ENCODE peak calls at places on chromosomes 13 and 19, in ten cellular contexts. One of them, this sample, is unnamed.

GRCh38 chr19:17743874-17744273 is 7.4 kb upstream of the FCHO1 start:
- DNase-seq in DMS153: no peak
- DNase-seq in small intestine: no peak
- DNase-seq in T-helper 1 cell: no peak
- DNase-seq in NCI-H2171 treated with DMSO at 0.1 percent for 48 hours: no peak
- DNase-seq in activated T-helper 1 cell treated with Interleukin-2 at 50 U/mL for 16 hours: no peak
- DNase-seq in cardiac fibroblast: peak
- DNase-seq in effector CD4-positive, alpha-beta T cell: no peak
- DNase-seq in omental fat pad: no peak
- DNase-seq in T1000: no peak
- DNase-seq in this sample: no peak

GRCh38 chr13:21933001-21933400 is 262.1 kb downstream of the FGF9 start:
- DNase-seq in DMS153: no peak
- DNase-seq in small intestine: peak
- DNase-seq in T-helper 1 cell: no peak
- DNase-seq in NCI-H2171 treated with DMSO at 0.1 percent for 48 hours: no peak
- DNase-seq in activated T-helper 1 cell treated with Interleukin-2 at 50 U/mL for 16 hours: no peak
- DNase-seq in cardiac fibroblast: no peak
- DNase-seq in effector CD4-positive, alpha-beta T cell: no peak
- DNase-seq in omental fat pad: no peak
- DNase-seq in T1000: no peak
- DNase-seq in this sample: peak

GRCh38 chr13:22271963-22272362 is 601.1 kb downstream of the FGF9 start:
- DNase-seq in DMS153: no peak
- DNase-seq in small intestine: no peak
- DNase-seq in T-helper 1 cell: no peak
- DNase-seq in NCI-H2171 treated with DMSO at 0.1 percent for 48 hours: no peak
- DNase-seq in activated T-helper 1 cell treated with Interleukin-2 at 50 U/mL for 16 hours: no peak
- DNase-seq in cardiac fibroblast: no peak
- DNase-seq in effector CD4-positive, alpha-beta T cell: no peak
- DNase-seq in omental fat pad: no peak
- DNase-seq in T1000: no peak
- DNase-seq in this sample: no peak

GRCh38 chr13:23794267-23795161 is 94.7 kb downstream of the MIPEP start:
- DNase-seq in DMS153: no peak
- DNase-seq in small intestine: no peak
- DNase-seq in T-helper 1 cell: no peak
- DNase-seq in NCI-H2171 treated with DMSO at 0.1 percent for 48 hours: no peak
- DNase-seq in activated T-helper 1 cell treated with Interleukin-2 at 50 U/mL for 16 hours: no peak
- DNase-seq in cardiac fibroblast: peak
- DNase-seq in effector CD4-positive, alpha-beta T cell: no peak
- DNase-seq in omental fat pad: no peak
- DNase-seq in T1000: no peak
- DNase-seq in this sample: no peak

GRCh38 chr19:30406220-30406944 is 34.2 kb downstream of the ZNF536 start:
- DNase-seq in DMS153: no peak
- DNase-seq in small intestine: peak
- DNase-seq in T-helper 1 cell: no peak
- DNase-seq in NCI-H2171 treated with DMSO at 0.1 percent for 48 hours: no peak
- DNase-seq in activated T-helper 1 cell treated with Interleukin-2 at 50 U/mL for 16 hours: no peak
- DNase-seq in cardiac fibroblast: no peak
- DNase-seq in effector CD4-positive, alpha-beta T cell: no peak
- DNase-seq in omental fat pad: no peak
- DNase-seq in T1000: no peak
- DNase-seq in this sample: no peak

GRCh38 chr19:17281391-17282304 is at the start of gene ANKLE1:
- DNase-seq in DMS153: no peak
- DNase-seq in small intestine: no peak
- DNase-seq in T-helper 1 cell: no peak
- DNase-seq in NCI-H2171 treated with DMSO at 0.1 percent for 48 hours: no peak
- DNase-seq in activated T-helper 1 cell treated with Interleukin-2 at 50 U/mL for 16 hours: no peak
- DNase-seq in cardiac fibroblast: no peak
- DNase-seq in effector CD4-positive, alpha-beta T cell: no peak
- DNase-seq in omental fat pad: no peak
- DNase-seq in T1000: peak
- DNase-seq in this sample: no peak

GRCh38 chr13:82614086-82614485 is 1268.2 kb downstream of the SLITRK1 start:
- DNase-seq in DMS153: no peak
- DNase-seq in small intestine: no peak
- DNase-seq in T-helper 1 cell: no peak
- DNase-seq in NCI-H2171 treated with DMSO at 0.1 percent for 48 hours: peak
- DNase-seq in activated T-helper 1 cell treated with Interleukin-2 at 50 U/mL for 16 hours: no peak
- DNase-seq in cardiac fibroblast: no peak
- DNase-seq in effector CD4-positive, alpha-beta T cell: no peak
- DNase-seq in omental fat pad: no peak
- DNase-seq in T1000: no peak
- DNase-seq in this sample: no peak

GRCh38 chr19:18007939-18008673 is at the start of gene ARRDC2:
- DNase-seq in DMS153: peak
- DNase-seq in small intestine: peak
- DNase-seq in T-helper 1 cell: peak
- DNase-seq in NCI-H2171 treated with DMSO at 0.1 percent for 48 hours: no peak
- DNase-seq in activated T-helper 1 cell treated with Interleukin-2 at 50 U/mL for 16 hours: peak
- DNase-seq in cardiac fibroblast: peak
- DNase-seq in effector CD4-positive, alpha-beta T cell: peak
- DNase-seq in omental fat pad: peak
- DNase-seq in T1000: peak
- DNase-seq in this sample: peak

GRCh38 chr19:35774274-35775045 is 904 bp upstream of the ARHGAP33 start:
- DNase-seq in DMS153: peak
- DNase-seq in small intestine: no peak
- DNase-seq in T-helper 1 cell: no peak
- DNase-seq in NCI-H2171 treated with DMSO at 0.1 percent for 48 hours: no peak
- DNase-seq in activated T-helper 1 cell treated with Interleukin-2 at 50 U/mL for 16 hours: no peak
- DNase-seq in cardiac fibroblast: no peak
- DNase-seq in effector CD4-positive, alpha-beta T cell: no peak
- DNase-seq in omental fat pad: no peak
- DNase-seq in T1000: no peak
- DNase-seq in this sample: no peak

GRCh38 chr19:51145926-51146493 is 3.9 kb downstream of the SIGLEC7 start:
- DNase-seq in DMS153: no peak
- DNase-seq in small intestine: no peak
- DNase-seq in T-helper 1 cell: no peak
- DNase-seq in NCI-H2171 treated with DMSO at 0.1 percent for 48 hours: no peak
- DNase-seq in activated T-helper 1 cell treated with Interleukin-2 at 50 U/mL for 16 hours: no peak
- DNase-seq in cardiac fibroblast: no peak
- DNase-seq in effector CD4-positive, alpha-beta T cell: no peak
- DNase-seq in omental fat pad: no peak
- DNase-seq in T1000: no peak
- DNase-seq in this sample: no peak

GRCh38 chr13:33351324-33351723 is 65.8 kb upstream of the STARD13 start:
- DNase-seq in DMS153: no peak
- DNase-seq in small intestine: peak
- DNase-seq in T-helper 1 cell: no peak
- DNase-seq in NCI-H2171 treated with DMSO at 0.1 percent for 48 hours: no peak
- DNase-seq in activated T-helper 1 cell treated with Interleukin-2 at 50 U/mL for 16 hours: no peak
- DNase-seq in cardiac fibroblast: peak
- DNase-seq in effector CD4-positive, alpha-beta T cell: no peak
- DNase-seq in omental fat pad: no peak
- DNase-seq in T1000: no peak
- DNase-seq in this sample: peak

GRCh38 chr19:10899171-10899653 is 27.9 kb downstream of the CARM1 start:
- DNase-seq in DMS153: peak
- DNase-seq in small intestine: peak
- DNase-seq in T-helper 1 cell: no peak
- DNase-seq in NCI-H2171 treated with DMSO at 0.1 percent for 48 hours: no peak
- DNase-seq in activated T-helper 1 cell treated with Interleukin-2 at 50 U/mL for 16 hours: no peak
- DNase-seq in cardiac fibroblast: no peak
- DNase-seq in effector CD4-positive, alpha-beta T cell: no peak
- DNase-seq in omental fat pad: no peak
- DNase-seq in T1000: no peak
- DNase-seq in this sample: peak

GRCh38 chr13:94542917-94543316 is 53.0 kb downstream of the TGDS start:
- DNase-seq in DMS153: no peak
- DNase-seq in small intestine: no peak
- DNase-seq in T-helper 1 cell: no peak
- DNase-seq in NCI-H2171 treated with DMSO at 0.1 percent for 48 hours: no peak
- DNase-seq in activated T-helper 1 cell treated with Interleukin-2 at 50 U/mL for 16 hours: no peak
- DNase-seq in cardiac fibroblast: no peak
- DNase-seq in effector CD4-positive, alpha-beta T cell: no peak
- DNase-seq in omental fat pad: no peak
- DNase-seq in T1000: no peak
- DNase-seq in this sample: no peak

GRCh38 chr19:48997972-48998371 is 4.3 kb downstream of the RUVBL2 start:
- DNase-seq in DMS153: no peak
- DNase-seq in small intestine: peak
- DNase-seq in T-helper 1 cell: peak
- DNase-seq in NCI-H2171 treated with DMSO at 0.1 percent for 48 hours: no peak
- DNase-seq in activated T-helper 1 cell treated with Interleukin-2 at 50 U/mL for 16 hours: no peak
- DNase-seq in cardiac fibroblast: peak
- DNase-seq in effector CD4-positive, alpha-beta T cell: peak
- DNase-seq in omental fat pad: no peak
- DNase-seq in T1000: no peak
- DNase-seq in this sample: peak

GRCh38 chr19:12784394-12784870 is 6.9 kb upstream of the JUNB start:
- DNase-seq in DMS153: no peak
- DNase-seq in small intestine: no peak
- DNase-seq in T-helper 1 cell: no peak
- DNase-seq in NCI-H2171 treated with DMSO at 0.1 percent for 48 hours: no peak
- DNase-seq in activated T-helper 1 cell treated with Interleukin-2 at 50 U/mL for 16 hours: no peak
- DNase-seq in cardiac fibroblast: no peak
- DNase-seq in effector CD4-positive, alpha-beta T cell: no peak
- DNase-seq in omental fat pad: no peak
- DNase-seq in T1000: no peak
- DNase-seq in this sample: no peak

GRCh38 chr13:80010846-80011245 is 330.1 kb downstream of the SPRY2 start:
- DNase-seq in DMS153: no peak
- DNase-seq in small intestine: no peak
- DNase-seq in T-helper 1 cell: no peak
- DNase-seq in NCI-H2171 treated with DMSO at 0.1 percent for 48 hours: no peak
- DNase-seq in activated T-helper 1 cell treated with Interleukin-2 at 50 U/mL for 16 hours: no peak
- DNase-seq in cardiac fibroblast: no peak
- DNase-seq in effector CD4-positive, alpha-beta T cell: no peak
- DNase-seq in omental fat pad: no peak
- DNase-seq in T1000: no peak
- DNase-seq in this sample: no peak

GRCh38 chr13:19881641-19882040 is 18.2 kb upstream of the ZMYM5 start:
- DNase-seq in DMS153: no peak
- DNase-seq in small intestine: no peak
- DNase-seq in T-helper 1 cell: no peak
- DNase-seq in NCI-H2171 treated with DMSO at 0.1 percent for 48 hours: no peak
- DNase-seq in activated T-helper 1 cell treated with Interleukin-2 at 50 U/mL for 16 hours: no peak
- DNase-seq in cardiac fibroblast: no peak
- DNase-seq in effector CD4-positive, alpha-beta T cell: no peak
- DNase-seq in omental fat pad: no peak
- DNase-seq in T1000: no peak
- DNase-seq in this sample: no peak

This sample was measured in colonic mucosa.